ENCODE peak calls at places on chromosomes 12 and 14, in eight cellular contexts. G is GM12864; U is nephron progenitor cell; M is colonic mucosa; S is CD8-positive, alpha-beta T cell; Q is AG09309; D is pancreas; O is HFF-Myc. T is an unnamed sample.

GRCh38 chr12:75674393-75674792 is 163.0 kb upstream of the KRR1 start:
- DNase-seq in G (no peak), U (no peak), M (no peak), S (no peak), Q (no peak), D (no peak), O (no peak), T (no peak)

GRCh38 chr12:56833780-56834179 is 70.7 kb downstream of the HSD17B6 start:
- DNase-seq in G (no peak), U (no peak), M (no peak), S (no peak), Q (no peak), D (no peak), O (no peak), T (no peak)

GRCh38 chr12:85466906-85467305 is 186.9 kb downstream of the ALX1 start:
- DNase-seq in G (no peak), U (no peak), M (no peak), S (no peak), Q (no peak), D (no peak), O (no peak), T (no peak)

GRCh38 chr14:34172477-34173368 is 221.8 kb upstream of the EGLN3 start:
- DNase-seq in G (no peak), U (no peak), M (no peak), S (no peak), Q (no peak), D (no peak), O (no peak), T (no peak)

GRCh38 chr14:104146651-104147345 is 8.4 kb downstream of the KIF26A start:
- DNase-seq in G (no peak), U (peak; percentile 5), M (no peak), S (no peak), Q (no peak), D (no peak), O (no peak), T (no peak)

GRCh38 chr12:109113661-109114321 is 2.6 kb upstream of the ACACB start:
- DNase-seq in G (no peak), U (no peak), M (no peak), S (no peak), Q (no peak), D (no peak), O (no peak), T (no peak)

GRCh38 chr12:13534242-13534641 is 337.7 kb downstream of the EMP1 start:
- DNase-seq in G (no peak), U (no peak), M (no peak), S (no peak), Q (no peak), D (no peak), O (no peak), T (no peak)

GRCh38 chr12:109433618-109434017 is 43.5 kb downstream of the KCTD10 start:
- DNase-seq in G (no peak), U (peak; percentile 37), M (no peak), S (no peak), Q (no peak), D (no peak), O (no peak), T (no peak)

GRCh38 chr12:49903700-49904423 is at the start of gene FAIM2:
- DNase-seq in G (no peak), U (peak; percentile 67), M (no peak), S (peak; percentile 52), Q (peak; percentile 40), D (no peak), O (no peak), T (peak; percentile 73)

GRCh38 chr14:21208554-21208953 is 52.7 kb upstream of the OR5AU1 start:
- DNase-seq in G (no peak), U (no peak), M (no peak), S (no peak), Q (no peak), D (no peak), O (no peak), T (no peak)

GRCh38 chr12:83102499-83102898 is 415.8 kb downstream of the TMTC2 start:
- DNase-seq in G (no peak), U (no peak), M (no peak), S (no peak), Q (no peak), D (no peak), O (no peak), T (no peak)

GRCh38 chr12:52063081-52063985 is 6.4 kb upstream of the ATG101 start:
- DNase-seq in G (no peak), U (no peak), M (no peak), S (no peak), Q (no peak), D (no peak), O (no peak), T (no peak)

GRCh38 chr14:103031956-103032355 is 25.4 kb downstream of the CDC42BPB start:
- DNase-seq in G (no peak), U (no peak), M (peak; percentile 55), S (no peak), Q (no peak), D (no peak), O (no peak), T (no peak)

GRCh38 chr12:111842556-111843396 is 748 bp downstream of the MAPKAPK5 start:
- DNase-seq in G (no peak), U (no peak), M (peak; percentile 77), S (no peak), Q (no peak), D (peak; percentile 8), O (no peak), T (no peak)

GRCh38 chr12:44286336-44286735 is 450.5 kb downstream of the TMEM117 start:
- DNase-seq in G (no peak), U (no peak), M (no peak), S (no peak), Q (peak; percentile 18), D (no peak), O (no peak), T (no peak)

GRCh38 chr14:69034612-69035262 is 55.6 kb upstream of the ACTN1 start:
- DNase-seq in G (no peak), U (no peak), M (no peak), S (no peak), Q (no peak), D (no peak), O (no peak), T (no peak)
- TF ChIP-seq CTCF in G (no peak), U (no peak), M (no peak), S (no peak), Q (peak; percentile 35), D (no peak), O (no peak), T (no peak)

DNA sequence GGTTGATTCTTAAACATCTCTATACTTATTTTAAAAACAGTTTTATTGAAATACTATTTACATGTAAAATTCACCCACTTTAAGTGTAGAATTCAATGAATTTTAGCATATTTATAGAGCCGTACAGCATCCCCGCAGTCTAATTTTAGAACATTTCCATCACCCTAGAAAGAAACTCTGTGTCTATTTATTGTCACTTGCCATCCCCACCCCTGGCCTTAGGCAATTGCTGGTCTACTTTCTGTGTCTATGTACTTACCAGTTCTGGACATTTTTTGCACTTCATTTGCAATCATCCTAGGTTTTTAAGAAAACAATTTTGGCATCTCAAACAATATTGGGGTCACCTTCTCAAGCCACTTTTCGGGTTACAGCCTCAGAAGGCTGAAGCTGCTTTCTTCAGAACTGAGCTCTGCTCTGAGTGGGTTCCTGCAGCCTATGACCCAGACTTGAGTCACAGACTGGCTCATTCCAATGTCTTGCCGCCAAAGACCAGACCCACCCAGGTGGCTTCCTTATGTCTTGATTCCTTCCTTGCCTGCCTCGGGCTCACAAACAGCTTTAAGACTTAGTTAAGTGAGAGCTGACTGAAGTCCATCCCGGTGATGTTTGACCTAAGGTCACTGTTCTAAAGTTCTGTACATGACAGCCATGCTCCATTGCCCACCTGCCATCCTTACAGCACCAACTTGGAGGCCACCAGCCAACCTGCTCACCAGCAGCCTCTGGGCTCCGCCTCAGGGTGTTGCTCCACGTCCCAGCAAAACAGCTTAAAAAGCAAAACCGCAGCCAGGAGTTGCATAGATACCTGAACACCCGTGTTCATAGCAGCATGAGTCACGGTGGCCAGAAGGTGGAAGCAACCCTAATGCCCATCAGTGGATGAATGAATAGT is 131.5 kb downstream of the CHST11 start:
- DNase-seq in G (no peak), U (peak; percentile 19), M (no peak), S (no peak), Q (no peak), D (no peak), O (peak; percentile 80), T (no peak)
- TF ChIP-seq CTCF in G (no peak), U (no peak), M (no peak), S (no peak), Q (no peak), D (no peak), O (no peak), T (no peak)

GRCh38 chr12:69649529-69649928 is 38.8 kb upstream of the LRRC10 start:
- DNase-seq in G (no peak), U (no peak), M (no peak), S (no peak), Q (no peak), D (no peak), O (no peak), T (no peak)
- TF ChIP-seq CTCF in G (no peak), U (no peak), M (no peak), S (no peak), Q (no peak), D (no peak), O (no peak), T (no peak)

GRCh38 chr12:48185181-48185919 is 1.9 kb downstream of the CCDC184 start:
- DNase-seq in G (no peak), U (peak; percentile 23), M (no peak), S (no peak), Q (no peak), D (no peak), O (no peak), T (no peak)

GRCh38 chr12:48183876-48184548 is 568 bp downstream of the CCDC184 start:
- DNase-seq in G (no peak), U (peak; percentile 48), M (no peak), S (peak; percentile 29), Q (no peak), D (no peak), O (no peak), T (no peak)

GRCh38 chr12:48182659-48183058 is 785 bp upstream of the CCDC184 start:
- DNase-seq in G (no peak), U (no peak), M (no peak), S (no peak), Q (no peak), D (no peak), O (no peak), T (no peak)

GRCh38 chr12:48184549-48184922 is 1.1 kb downstream of the CCDC184 start:
- DNase-seq in G (no peak), U (peak; percentile 30), M (no peak), S (no peak), Q (no peak), D (no peak), O (no peak), T (no peak)

DNA sequence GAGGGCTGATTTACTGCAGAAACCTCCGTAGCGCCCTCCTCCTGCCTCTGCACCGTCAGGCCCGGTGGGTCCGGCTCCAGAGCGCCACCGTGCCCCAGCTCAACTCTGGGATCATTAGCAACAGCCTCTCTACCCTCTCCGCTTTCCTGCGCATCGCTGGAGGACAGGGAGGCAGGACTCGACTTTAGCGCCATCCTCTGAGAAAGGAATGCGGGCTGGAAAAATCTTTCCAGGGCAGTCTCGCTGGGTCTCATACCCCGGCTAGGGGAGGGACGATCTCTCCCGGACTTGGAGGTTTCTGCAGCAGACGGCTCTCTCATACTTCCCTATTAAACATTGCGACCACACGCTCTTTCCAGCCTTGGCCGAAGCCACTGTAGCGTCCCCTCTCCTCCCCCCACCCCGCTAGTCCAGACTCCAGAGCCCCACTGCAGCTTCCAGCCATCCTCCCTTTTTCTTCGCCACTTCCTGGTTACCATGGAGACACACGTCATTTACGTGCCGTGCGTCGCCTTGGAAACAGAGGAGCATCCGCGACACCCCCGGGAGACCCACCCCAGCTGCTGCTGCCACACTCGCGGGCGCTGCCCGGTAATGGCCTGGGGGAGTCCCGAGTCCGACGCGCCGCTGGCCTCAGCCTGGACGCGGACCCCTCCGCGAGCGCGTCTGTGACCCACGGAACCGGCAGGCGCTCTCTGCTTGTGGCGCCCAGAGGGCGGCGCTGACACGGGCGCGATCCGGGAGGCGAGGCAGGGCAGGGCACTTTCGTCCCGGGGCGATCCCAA is at the start of gene CCDC184:
- DNase-seq in G (no peak), U (peak; percentile 68), M (peak; percentile 70), S (peak; percentile 69), Q (no peak), D (peak; percentile 44), O (peak; percentile 63), T (peak; percentile 41)
- TF ChIP-seq CTCF in G (peak; percentile 60), U (no peak), M (no peak), S (peak; percentile 54), Q (peak; percentile 41), D (no peak), O (peak; percentile 25), T (no peak)

T was measured in D721Med.